ENCODE peak calls at places on chromosomes 16 and 17, in five cellular contexts. S is stimulated activated CD8-positive, alpha-beta memory T cell treated with anti-CD3 and anti-CD28 coated beads, Interleukin-12 subunit alpha, Interleukin-12 subunit beta, amount 100 ng/mL, for 4 hours; N is NCI-H1092; Y is neural crest cell; A is omental fat pad. P is an unnamed sample.

GRCh38 chr17:34626141-34626681 is 46.8 kb downstream of the TMEM132E start:
- DNase-seq in A (no peak), S (no peak), Y (no peak), N (no peak), P (no peak)

GRCh38 chr17:35726609-35727460 is 4.6 kb upstream of the RASL10B start:
- DNase-seq in Y (no peak), A (peak; percentile 56), N (no peak), S (no peak), P (no peak)

GRCh38 chr17:72120878-72121163 is at the start of gene SOX9:
- DNase-seq in Y (peak; percentile 72), N (peak; percentile 92), A (no peak), S (no peak), P (peak; percentile 82)

GRCh38 chr16:26263406-26263805 is 571.6 kb downstream of the HS3ST4 start:
- DNase-seq in S (no peak), Y (no peak), A (no peak), N (no peak), P (no peak)

GRCh38 chr17:57941384-57942370 is 13.5 kb downstream of the CUEDC1 start:
- DNase-seq in S (no peak), N (no peak), A (no peak), Y (peak; percentile 41), P (no peak)

GRCh38 chr17:48490391-48491026 is 40.3 kb downstream of the HOXB1 start:
- DNase-seq in A (no peak), Y (no peak), N (no peak), S (no peak), P (no peak)

GRCh38 chr16:81421126-81421525 is 23.5 kb upstream of the CMIP start:
- DNase-seq in A (no peak), S (no peak), Y (no peak), N (no peak), P (no peak)

GRCh38 chr17:61208301-61209098 is 191.1 kb upstream of the TBX2 start:
- DNase-seq in S (no peak), A (no peak), Y (no peak), N (peak; percentile 36), P (no peak)

GRCh38 chr16:26078971-26079370 is 387.2 kb downstream of the HS3ST4 start:
- DNase-seq in N (peak; percentile 62), A (no peak), Y (no peak), S (no peak), P (no peak)

GRCh38 chr17:37465058-37465616 is 24.6 kb upstream of the DUSP14 start:
- DNase-seq in Y (no peak), A (no peak), N (no peak), S (no peak), P (no peak)

GRCh38 chr16:239948-240277 is 5.3 kb downstream of the FAM234A start:
- DNase-seq in N (no peak), A (no peak), Y (no peak), S (no peak), P (no peak)

GRCh38 chr16:49441366-49441780 is 67.8 kb downstream of the C16orf78 start:
- DNase-seq in N (no peak), S (peak; percentile 25), Y (peak; percentile 31), A (no peak), P (no peak)

GRCh38 chr17:7842950-7843535 is 9.0 kb downstream of the KDM6B start:
- DNase-seq in A (no peak), S (no peak), Y (no peak), N (no peak), P (no peak)

GRCh38 chr16:11445486-11445885 is 100.2 kb downstream of the RMI2 start:
- DNase-seq in S (no peak), A (no peak), N (no peak), Y (no peak), P (no peak)

GRCh38 chr16:61421111-61421510 is 615.1 kb downstream of the CDH8 start:
- DNase-seq in A (no peak), Y (no peak), N (no peak), S (no peak), P (no peak)

GRCh38 chr17:2560658-2561057 is 32.8 kb upstream of the PAFAH1B1 start:
- DNase-seq in S (no peak), A (no peak), Y (no peak), N (no peak), P (no peak)

GRCh38 chr16:64121473-64121872 is 1000.4 kb downstream of the CDH11 start:
- DNase-seq in Y (no peak), S (no peak), A (no peak), N (no peak), P (no peak)

GRCh38 chr17:55601874-55602364 is 90.7 kb upstream of the SMIM36 start:
- DNase-seq in S (no peak), N (peak; percentile 19), A (no peak), Y (peak; percentile 14), P (peak; percentile 59)

GRCh38 chr16:65268331-65268730 is 146.5 kb upstream of the CDH11 start:
- DNase-seq in Y (no peak), N (no peak), A (no peak), S (no peak), P (no peak)

GRCh38 chr17:6530324-6530920 is 25.9 kb downstream of the PITPNM3 start:
- DNase-seq in A (no peak), S (no peak), Y (no peak), N (no peak), P (no peak)

GRCh38 chr16:66717776-66718175 is 21.2 kb upstream of the CMTM4 start:
- DNase-seq in S (no peak), Y (no peak), N (no peak), A (no peak), P (no peak)